ENCODE peak calls at places on chromosomes 11 and 22, in four cellular contexts. N is cardiac muscle cell; G is naive thymus-derived CD8-positive, alpha-beta T cell; K is globus pallidus. I is an unnamed sample.

GRCh38 chr11:45238724-45239123 is 47.4 kb downstream of the SYT13 start:
- DNase-seq in N (peak; percentile 74), G (no peak), K (no peak), I (no peak)

GRCh38 chr11:59801981-59802638 is 8.5 kb downstream of the MRPL16 start:
- DNase-seq in G (no peak), N (peak; percentile 61), K (peak; percentile 76), I (no peak)

GRCh38 chr22:44776535-44777363 is 24.4 kb downstream of the ARHGAP8 start:
- DNase-seq in G (no peak), K (no peak), N (no peak), I (no peak)

GRCh38 chr22:48154943-48155240 is 1392.4 kb downstream of the TBC1D22A start:
- DNase-seq in K (no peak), G (no peak), N (no peak), I (no peak)

GRCh38 chr11:129846508-129847335 is 31.1 kb downstream of the TMEM45B start:
- DNase-seq in K (no peak), N (peak; percentile 90), G (no peak), I (no peak)

GRCh38 chr22:23533771-23534191 is 46.3 kb downstream of the IGLL1 start:
- DNase-seq in K (no peak), G (no peak), N (peak; percentile 72), I (no peak)

GRCh38 chr11:100557830-100558611 is 129.1 kb upstream of the ARHGAP42 start:
- DNase-seq in K (no peak), N (peak; percentile 66), G (no peak), I (no peak)

GRCh38 chr22:36022162-36022561 is 6.5 kb downstream of the RBFOX2 start:
- DNase-seq in K (no peak), N (peak; percentile 46), G (no peak), I (no peak)

GRCh38 chr11:32400196-32400595 is 35.1 kb downstream of the WT1 start:
- DNase-seq in N (peak; percentile 91), K (no peak), G (no peak), I (no peak)

GRCh38 chr22:17398159-17398558 is 28.9 kb downstream of the CECR2 start:
- DNase-seq in K (no peak), N (no peak), G (no peak), I (no peak)

GRCh38 chr11:128456566-128457268 is 130.6 kb downstream of the ETS1 start:
- DNase-seq in G (no peak), N (no peak), K (no peak), I (no peak)

GRCh38 chr11:120563698-120564572 is 52.4 kb downstream of the GRIK4 start:
- DNase-seq in K (peak; percentile 92), N (peak; percentile 51), G (no peak), I (no peak)

GRCh38 chr11:21567628-21568290 is 625.1 kb upstream of the ANO5 start:
- DNase-seq in N (no peak), G (no peak), K (no peak), I (no peak)